ENCODE peak calls at places on chromosomes 16 and 17, in five cellular contexts. A is mesendoderm, B is IMR-90, V is astrocyte, Y is GM23248. S is an unnamed sample. For H3K27me3, the result is how much of the 10 kb centered on the place peaks cover.

GRCh38 chr17:81509048-81509686 is 3.4 kb downstream of the ACTG1 start:
- DNase-seq in V (no peak), B (no peak), Y (peak), A (peak), S (peak)

GRCh38 chr17:563646-564045 is 151.0 kb downstream of the VPS53 start:
- DNase-seq in B (no peak), A (no peak), V (no peak), Y (no peak), S (no peak)

GRCh38 chr16:51577621-51578303 is 426.7 kb upstream of the SALL1 start:
- DNase-seq in B (peak), V (peak), Y (peak), A (peak), S (no peak)

GRCh38 chr16:11179569-11179968 is 76.4 kb downstream of the SOCS1 start:
- DNase-seq in B (no peak), V (no peak), A (no peak), Y (no peak), S (no peak)

GRCh38 chr16:50861926-50862325 is 120.0 kb downstream of the CYLD start:
- DNase-seq in V (peak), B (peak), Y (peak), A (no peak), S (no peak)

GRCh38 chr16:84540194-84540593 is 35.7 kb upstream of the MEAK7 start:
- DNase-seq in A (no peak), Y (no peak), V (no peak), B (no peak), S (no peak)

GRCh38 chr16:7025616-7026190 is 306.9 kb upstream of the RBFOX1 start:
- DNase-seq in Y (peak), V (no peak), A (peak), B (no peak), S (peak)

GRCh38 chr17:4872786-4873185 is 26.6 kb upstream of the C17orf107 start:
- DNase-seq in Y (no peak), V (no peak), B (no peak), A (no peak), S (no peak)

GRCh38 chr17:61504697-61505096 is 52.5 kb downstream of the TBX4 start:
- DNase-seq in Y (peak), A (no peak), V (peak), B (peak), S (peak)

GRCh38 chr17:58136669-58137279 is 11.4 kb upstream of the OR4D1 start:
- DNase-seq in B (no peak), V (no peak), Y (no peak), A (peak), S (peak)

GRCh38 chr16:50263060-50263909 is 3.1 kb upstream of the ADCY7 start:
- DNase-seq in B (no peak), A (no peak), Y (no peak), V (no peak), S (no peak)

GRCh38 chr17:732788-733720 is 658 bp downstream of the TLCD3A start:
- DNase-seq in B (peak), Y (peak), V (no peak), A (peak), S (peak)

GRCh38 chr17:73683788-73684582 is 39.7 kb upstream of the SDK2 start:
- DNase-seq in V (no peak), B (no peak), A (no peak), Y (no peak), S (no peak)

GRCh38 chr17:2695243-2695960 is 16.2 kb downstream of the CLUH start:
- DNase-seq in B (no peak), V (no peak), Y (no peak), A (no peak), S (no peak)

GRCh38 chr16:71933913-71934696 is 38.8 kb downstream of the IST1 start:
- DNase-seq in Y (peak), A (no peak), B (peak), V (peak), S (no peak)

GRCh38 chr17:45093444-45094110 is 32.5 kb downstream of the NMT1 start:
- DNase-seq in B (no peak), Y (peak), A (no peak), V (peak), S (no peak)

GRCh38 chr17:74453665-74454196 is 12.7 kb upstream of the CD300A start:
- DNase-seq in V (no peak), A (no peak), Y (no peak), B (no peak), S (no peak)

GRCh38 chr16:77760800-77761199 is 27.6 kb upstream of the VAT1L start:
- DNase-seq in A (peak), B (peak), V (no peak), Y (no peak), S (no peak)

GRCh38 chr17:32142857-32143524 is 689 bp downstream of the RHOT1 start:
- DNase-seq in V (peak), Y (peak), B (peak), A (peak), S (peak)

GRCh38 chr17:48679385-48680096 is 42.8 kb downstream of the PRAC1 start:
- DNase-seq in B (no peak), V (no peak), Y (peak), A (no peak), S (no peak)

GRCh38 chr16:73176577-73177013 is 128.7 kb upstream of the ZFHX3 start:
- DNase-seq in A (peak), B (peak), V (peak), Y (peak), S (no peak)

GRCh38 chr16:14629919-14630619 is at the start of gene PARN:
- DNase-seq in B (peak), A (peak), Y (peak), V (peak), S (peak)

GRCh38 chr17:32626371-32626770 is 139.6 kb downstream of the CDK5R1 start:
- DNase-seq in B (no peak), A (no peak), V (no peak), Y (no peak), S (no peak)

GRCh38 chr17:48612854-48613691 is 2.0 kb downstream of the HOXB8 start:
- DNase-seq in B (peak), V (no peak), A (peak), Y (peak), S (peak)

DNA sequence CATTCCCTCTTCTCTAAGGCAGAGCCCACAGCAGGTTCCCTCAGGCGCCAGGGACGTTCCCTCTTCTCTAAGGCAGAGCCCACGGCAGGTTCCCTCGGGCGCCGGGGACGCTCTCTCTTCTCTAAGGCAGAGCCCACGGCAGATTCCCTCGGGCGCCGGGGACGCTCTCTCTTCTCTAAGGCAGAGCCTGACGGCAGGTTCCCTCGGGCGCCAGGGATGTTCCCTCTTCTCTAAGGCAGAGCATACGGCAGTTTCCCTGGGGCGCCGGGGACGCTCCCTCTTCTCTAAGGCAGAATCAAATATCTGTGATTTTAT is 24.3 kb downstream of the ACSF3 start:
- DNase-seq in B (no peak), Y (no peak), A (no peak), V (no peak), S (no peak)
- H3K27me3 ChIP-seq in B (under half), Y (under half), A (under half), V (under half), S (under half)

DNA sequence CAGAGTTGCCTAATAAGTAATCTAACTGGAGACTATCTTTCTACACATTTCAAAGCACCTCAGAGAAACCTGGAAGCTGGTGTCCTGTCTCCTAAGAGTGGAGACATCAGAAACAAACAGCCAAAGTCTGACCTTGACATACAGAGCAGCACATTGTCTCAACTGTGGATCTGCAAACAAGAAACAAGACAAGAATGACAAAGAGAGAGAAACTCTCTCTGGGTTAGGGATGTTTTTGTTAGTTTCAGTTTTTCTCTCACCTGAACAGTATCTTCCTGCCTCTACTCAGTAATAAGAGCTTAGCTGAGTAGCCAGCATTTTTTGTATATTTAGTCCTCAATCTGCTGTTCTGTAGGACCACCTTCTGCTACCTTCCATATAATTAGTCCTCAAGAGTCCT is 8.9 kb downstream of the ZNF597 start:
- DNase-seq in V (no peak), B (no peak), A (no peak), Y (no peak), S (no peak)
- H3K9ac ChIP-seq in V (no peak), B (no peak), A (no peak), Y (no peak), S (no peak)

GRCh38 chr16:2963074-2963610 is 933 bp upstream of the KREMEN2 start:
- DNase-seq in B (no peak), A (no peak), Y (no peak), V (no peak), S (no peak)
- H3K4me3 ChIP-seq in B (no peak), A (no peak), Y (no peak), V (no peak), S (peak)

DNA sequence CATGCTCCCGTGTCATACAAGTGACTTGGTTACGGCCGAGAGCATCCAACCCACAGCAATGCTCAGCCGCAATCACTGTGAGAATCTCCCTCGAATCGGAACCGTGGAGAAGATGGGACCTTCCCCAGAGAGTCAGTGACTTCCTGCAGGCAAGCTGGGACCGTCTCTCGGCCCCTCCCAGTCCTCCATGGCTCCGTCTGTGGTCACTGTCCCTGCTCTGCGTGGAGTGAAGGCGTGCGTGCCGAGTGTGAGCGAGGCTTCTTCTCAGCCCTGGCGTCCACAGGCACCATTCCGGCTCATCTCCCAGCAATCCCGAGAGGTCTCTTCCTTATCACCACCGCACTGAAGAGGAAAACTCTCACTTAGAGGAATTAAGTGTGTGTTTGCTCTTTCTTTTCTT is 113.1 kb downstream of the ADCY9 start:
- DNase-seq in B (no peak), V (no peak), Y (no peak), A (no peak), S (no peak)
- H3K27me3 ChIP-seq in B (under half), V (under half), Y (under half), A (under half), S (under half)

GRCh38 chr16:75476817-75477216 is 12.3 kb upstream of the TMEM170A start:
- DNase-seq in V (no peak), B (no peak), A (no peak), Y (no peak), S (no peak)

GRCh38 chr16:75481475-75481874 is 13.8 kb downstream of the CHST6 start:
- DNase-seq in V (no peak), Y (no peak), A (no peak), B (no peak), S (no peak)

GRCh38 chr16:75479421-75479990 is 15.0 kb upstream of the TMEM170A start:
- DNase-seq in V (no peak), B (no peak), A (no peak), Y (no peak), S (no peak)

GRCh38 chr16:75477680-75478473 is 13.4 kb upstream of the TMEM170A start:
- DNase-seq in B (no peak), V (no peak), A (no peak), Y (no peak), S (no peak)

DNA sequence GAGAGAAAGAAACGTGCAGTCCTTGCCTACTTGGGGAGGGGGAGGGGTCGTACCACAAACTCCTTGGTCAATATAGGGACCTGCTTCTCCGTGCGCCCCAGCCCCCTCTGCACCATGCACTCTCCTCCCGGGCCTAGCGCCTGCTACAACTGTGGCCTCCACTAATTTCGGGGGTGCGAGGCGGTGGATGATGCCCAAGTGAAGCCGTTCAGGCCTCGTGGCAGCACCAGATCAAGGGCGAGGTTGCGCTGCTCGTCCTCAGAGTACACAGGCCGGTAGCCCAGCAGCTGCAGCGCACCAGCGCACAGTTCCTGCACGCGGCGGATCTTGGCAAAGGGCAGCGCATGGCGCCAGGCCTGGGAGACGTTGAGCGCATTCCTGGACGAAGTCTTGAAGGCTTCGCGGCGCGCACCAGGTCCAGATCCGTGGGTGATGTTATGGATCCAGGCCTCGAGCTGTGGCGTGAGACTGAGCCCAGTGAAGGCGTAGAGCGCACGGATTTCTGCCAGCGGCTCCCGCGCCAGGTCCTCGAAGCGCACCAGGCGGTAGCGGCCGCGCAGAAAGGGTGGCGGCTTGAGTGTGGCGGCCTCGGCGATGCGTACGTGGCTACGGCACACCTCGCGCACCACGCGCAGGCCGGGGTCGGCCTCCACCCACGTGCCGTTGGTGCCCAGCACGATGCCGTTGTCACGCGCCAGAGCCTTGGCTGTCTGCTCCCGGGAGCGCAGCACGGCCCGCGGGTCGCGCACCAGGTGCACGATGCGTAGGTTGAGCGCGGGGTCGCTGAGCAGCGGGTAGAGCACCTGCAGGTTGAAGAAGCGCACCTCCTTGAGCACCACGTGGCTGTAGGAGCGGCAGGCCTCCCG is 14.2 kb upstream of the TMEM170A start:
- DNase-seq in A (no peak), Y (no peak), B (no peak), V (no peak), S (no peak)
- H3K9ac ChIP-seq in A (no peak), Y (no peak), B (no peak), V (no peak), S (no peak)

DNA sequence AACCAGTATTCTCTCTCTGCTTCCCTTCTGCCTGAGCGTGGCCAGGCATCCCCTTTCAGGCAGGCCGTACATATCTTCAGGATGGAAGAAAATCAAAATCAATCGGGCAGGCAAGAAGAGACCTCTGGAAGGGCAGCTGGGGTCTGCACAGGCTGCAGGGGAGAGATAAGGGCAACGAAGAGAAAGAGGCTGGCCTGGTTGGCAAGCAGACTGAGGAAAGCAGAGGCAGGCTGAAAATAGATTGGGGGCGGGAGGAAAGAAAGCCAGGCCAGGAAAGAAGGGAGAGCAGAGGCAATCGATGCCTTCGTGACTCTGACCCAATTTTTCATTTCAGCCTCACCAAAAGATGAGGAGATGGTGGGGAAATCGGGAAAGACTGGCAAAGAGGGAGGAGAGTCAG is 18.1 kb downstream of the PIPOX start:
- DNase-seq in B (no peak), A (no peak), Y (no peak), V (no peak), S (no peak)
- H3K4me3 ChIP-seq in B (no peak), A (no peak), Y (no peak), V (no peak), S (no peak)

GRCh38 chr17:64781394-64781793 is 119.3 kb upstream of the SMURF2 start:
- DNase-seq in A (peak), V (peak), B (no peak), Y (peak), S (peak)

GRCh38 chr17:64781810-64782555 is 119.9 kb upstream of the SMURF2 start:
- DNase-seq in A (no peak), Y (no peak), V (no peak), B (no peak), S (no peak)

GRCh38 chr17:64779344-64780095 is 117.4 kb upstream of the SMURF2 start:
- DNase-seq in B (no peak), V (no peak), A (peak), Y (no peak), S (no peak)

GRCh38 chr17:64780096-64781012 is 118.2 kb upstream of the SMURF2 start:
- DNase-seq in B (no peak), V (peak), Y (peak), A (peak), S (no peak)

DNA sequence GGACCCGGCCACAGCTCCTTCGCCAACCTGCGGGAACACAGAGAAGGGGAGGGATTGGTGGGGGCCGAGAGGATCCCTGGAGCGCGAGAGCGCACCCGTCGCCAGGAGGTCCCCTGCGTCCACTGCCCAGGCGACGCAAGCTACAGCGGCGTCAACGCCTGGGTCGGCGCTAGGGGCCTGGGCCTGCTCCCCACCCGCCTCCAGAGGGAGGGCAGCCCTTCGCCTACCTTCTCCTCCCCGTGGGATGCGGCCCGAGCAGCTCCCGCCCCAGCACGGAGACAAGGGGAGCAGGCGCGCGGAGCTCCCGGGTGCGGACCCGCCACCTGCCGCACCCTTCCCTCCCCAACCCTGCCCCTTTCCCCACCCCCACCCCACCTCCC is 118.9 kb upstream of the SMURF2 start:
- DNase-seq in V (no peak), B (no peak), Y (peak), A (peak), S (peak)
- H3K27me3 ChIP-seq in V (under half), B (under half), Y (under half), A (under half), S (under half)

GRCh38 chr17:72223816-72224215 is 103.0 kb downstream of the SOX9 start:
- DNase-seq in Y (no peak), V (no peak), A (no peak), B (no peak), S (no peak)
- H3K9ac ChIP-seq in Y (no peak), V (no peak), A (no peak), B (no peak), S (no peak)

GRCh38 chr17:6455321-6455705 is 11.1 kb downstream of the PIMREG start:
- DNase-seq in V (peak), B (peak), Y (no peak), A (peak), S (no peak)
- H3K4me3 ChIP-seq in V (no peak), B (no peak), Y (no peak), A (peak), S (no peak)

GRCh38 chr17:15926039-15926740 is 18.7 kb upstream of the ADORA2B start:
- DNase-seq in B (no peak), A (peak), Y (no peak), V (no peak), S (no peak)

GRCh38 chr17:15928286-15928785 is 16.6 kb upstream of the ADORA2B start:
- DNase-seq in V (no peak), B (no peak), Y (no peak), A (no peak), S (no peak)

GRCh38 chr17:15930426-15930825 is 14.5 kb upstream of the ADORA2B start:
- DNase-seq in V (no peak), A (no peak), Y (peak), B (no peak), S (peak)

GRCh38 chr17:15931394-15931793 is 13.5 kb upstream of the ADORA2B start:
- DNase-seq in A (no peak), V (no peak), Y (no peak), B (no peak), S (no peak)

GRCh38 chr17:15929941-15930340 is 15.0 kb upstream of the ADORA2B start:
- DNase-seq in B (no peak), V (no peak), Y (no peak), A (no peak), S (no peak)
- H3K27me3 ChIP-seq in B (under half), V (under half), Y (under half), A (under half), S (under half)

S was measured in Karpas-422.